ENCODE peak calls at places on chromosomes 16 and 17, in nine cellular contexts. T is ELF-1; L is stimulated activated naive CD4-positive, alpha-beta T cell; I is H54; C is HL-60; P is posterior cingulate gyrus; K is SHP77; X is A549; U is AG04450. A is an unnamed sample.

GRCh38 chr16:27611340-27611739 is 61.4 kb downstream of the KATNIP start:
- DNase-seq in P (no peak), C (no peak), U (no peak), L (no peak), X (no peak), K (no peak), T (no peak), I (no peak), A (no peak)

GRCh38 chr17:17377568-17377967 is 74.4 kb downstream of the NT5M start:
- DNase-seq in C (no peak), L (no peak), T (no peak), P (no peak), X (no peak), I (no peak), U (no peak), K (no peak), A (no peak)

GRCh38 chr17:75848523-75849303 is 4.5 kb upstream of the UNC13D start:
- DNase-seq in K (peak; percentile 72), T (peak; percentile 76), X (peak; percentile 76), I (no peak), L (peak; percentile 81), U (no peak), C (no peak), P (peak; percentile 69), A (peak; percentile 62)

GRCh38 chr17:61203765-61204164 is 195.9 kb upstream of the TBX2 start:
- DNase-seq in K (no peak), L (no peak), U (no peak), C (no peak), T (no peak), X (no peak), I (no peak), P (no peak), A (no peak)

GRCh38 chr17:66702106-66702936 is 132.6 kb upstream of the CACNG5 start:
- DNase-seq in P (no peak), K (no peak), I (no peak), U (no peak), X (no peak), L (no peak), C (no peak), T (no peak), A (no peak)

GRCh38 chr16:58422809-58423208 is 30.5 kb downstream of the GINS3 start:
- DNase-seq in P (no peak), K (no peak), X (no peak), U (no peak), T (no peak), I (no peak), L (no peak), C (no peak), A (no peak)

GRCh38 chr17:6231886-6232767 is 161.9 kb downstream of the WSCD1 start:
- DNase-seq in I (peak; percentile 52), K (no peak), T (no peak), X (peak; percentile 37), P (no peak), C (no peak), U (no peak), L (no peak), A (no peak)

GRCh38 chr17:31521632-31522283 is 130.3 kb downstream of the RAB11FIP4 start:
- DNase-seq in U (no peak), I (no peak), P (no peak), T (no peak), C (no peak), L (no peak), K (no peak), X (no peak), A (no peak)

GRCh38 chr17:35286120-35286781 is 43.4 kb downstream of the SLFN5 start:
- DNase-seq in C (no peak), X (no peak), P (no peak), T (no peak), U (no peak), I (no peak), L (peak; percentile 51), K (no peak), A (no peak)

GRCh38 chr17:77721823-77722160 is 236.7 kb upstream of the TNRC6C start:
- DNase-seq in L (no peak), U (no peak), I (no peak), P (no peak), X (no peak), T (no peak), C (no peak), K (no peak), A (no peak)

A was measured in gastrocnemius medialis.